ENCODE peak calls at places on chromosomes 1 and 21, in ten cellular contexts. B is activated T-cell treated with anti-CD3 and anti-CD28 coated beads, Interleukin-2, amount 50 U/mL, for 72 hours; Q is NCI-H446 treated with DMSO at 0.1 percent for 48 hours; G is NCI-H1436; H is NCI-H748 treated with DMSO at 0.1 percent for 48 hours; W is left ventricle myocardium inferior; S is suprapubic skin; X is NCI-H2081; U is stimulated activated CD4-positive, alpha-beta T cell treated with anti-CD3 and anti-CD28 coated beads, Interleukin-12 subunit alpha, Interleukin-12 subunit beta, amount 100 ng/mL, for 4 hours; A is A673. P is an unnamed sample.

GRCh38 chr1:93578433-93578830 is 103.2 kb downstream of the BCAR3 start:
- DNase-seq in B (no peak), Q (no peak), G (no peak), H (no peak), W (peak; percentile 12), S (no peak), X (no peak), U (no peak), A (no peak), P (no peak)

GRCh38 chr1:10664251-10664650 is 132.2 kb downstream of the CASZ1 start:
- DNase-seq in B (no peak), Q (no peak), G (no peak), H (no peak), W (peak; percentile 61), S (no peak), X (no peak), U (no peak), A (no peak), P (no peak)

GRCh38 chr1:12619396-12620141 is 1.6 kb upstream of the DHRS3 start:
- DNase-seq in B (peak; percentile 85), Q (peak; percentile 41), G (peak; percentile 67), H (peak; percentile 26), W (peak; percentile 88), S (peak; percentile 92), X (peak; percentile 77), U (peak; percentile 72), A (peak; percentile 88), P (peak; percentile 25)

GRCh38 chr1:19664453-19665043 is at the start of gene HTR6:
- DNase-seq in B (peak; percentile 58), Q (no peak), G (peak; percentile 34), H (no peak), W (no peak), S (no peak), X (no peak), U (peak; percentile 48), A (no peak), P (no peak)

GRCh38 chr1:227459977-227460376 is 103.4 kb upstream of the ZNF678 start:
- DNase-seq in B (no peak), Q (no peak), G (no peak), H (no peak), W (no peak), S (no peak), X (no peak), U (no peak), A (no peak), P (no peak)

GRCh38 chr1:154221815-154222081 is 993 bp downstream of the UBAP2L start:
- DNase-seq in B (no peak), Q (no peak), G (no peak), H (no peak), W (no peak), S (no peak), X (no peak), U (no peak), A (no peak), P (peak; percentile 59)

GRCh38 chr1:248740876-248741275 is 14.7 kb downstream of the LYPD8 start:
- DNase-seq in B (no peak), Q (no peak), G (no peak), H (no peak), W (no peak), S (no peak), X (no peak), U (no peak), A (no peak), P (no peak)

GRCh38 chr1:94602312-94602711 is 60.8 kb upstream of the F3 start:
- DNase-seq in B (peak; percentile 5), Q (no peak), G (no peak), H (no peak), W (no peak), S (no peak), X (no peak), U (no peak), A (no peak), P (no peak)

GRCh38 chr1:205374205-205375078 is 17.7 kb upstream of the KLHDC8A start:
- DNase-seq in B (no peak), Q (no peak), G (no peak), H (no peak), W (no peak), S (no peak), X (no peak), U (no peak), A (no peak), P (no peak)

GRCh38 chr1:26932536-26932935 is 11.0 kb downstream of the NUDC start:
- DNase-seq in B (no peak), Q (no peak), G (no peak), H (no peak), W (no peak), S (no peak), X (no peak), U (no peak), A (no peak), P (no peak)

GRCh38 chr1:46183119-46183842 is 7.0 kb upstream of the P3R3URF start:
- DNase-seq in B (no peak), Q (peak; percentile 81), G (peak; percentile 83), H (no peak), W (peak; percentile 68), S (no peak), X (peak; percentile 57), U (no peak), A (peak; percentile 35), P (peak; percentile 67)

GRCh38 chr1:27102707-27103468 is 52.0 kb downstream of the SLC9A1 start:
- DNase-seq in B (peak; percentile 89), Q (peak; percentile 11), G (peak; percentile 65), H (no peak), W (peak; percentile 79), S (peak; percentile 92), X (peak; percentile 21), U (peak; percentile 81), A (peak; percentile 74), P (peak; percentile 62)

GRCh38 chr1:234473123-234473522 is 5.9 kb downstream of the TARBP1 start:
- DNase-seq in B (no peak), Q (no peak), G (no peak), H (no peak), W (no peak), S (no peak), X (no peak), U (no peak), A (peak; percentile 50), P (no peak)

GRCh38 chr1:225425211-225425786 is 2.5 kb downstream of the LBR start:
- DNase-seq in B (no peak), Q (no peak), G (no peak), H (no peak), W (no peak), S (no peak), X (no peak), U (no peak), A (no peak), P (no peak)

GRCh38 chr1:226332947-226333346 is 24.0 kb upstream of the LIN9 start:
- DNase-seq in B (no peak), Q (no peak), G (no peak), H (no peak), W (no peak), S (no peak), X (no peak), U (no peak), A (no peak), P (no peak)

GRCh38 chr21:19704832-19705231 is 1293.4 kb upstream of the NCAM2 start:
- DNase-seq in B (no peak), Q (no peak), G (no peak), H (no peak), W (no peak), S (no peak), X (no peak), U (no peak), A (no peak), P (no peak)

P was measured in T47D.